ENCODE peak calls at places on chromosomes 7 and 10, in eight cellular contexts. T, L, I, S, V, Y, Q and H are unnamed samples.

GRCh38 chr7:27154369-27154768 is 2.0 kb upstream of the HOXA3 start:
- DNase-seq in I (no peak), Q (no peak), S (no peak), V (no peak), Y (no peak), L (no peak), T (no peak), H (no peak)

GRCh38 chr7:105691692-105692564 is 110.6 kb upstream of the EFCAB10 start:
- DNase-seq in I (peak), S (no peak), V (no peak), T (peak), Q (peak), Y (no peak), L (peak), H (peak)

GRCh38 chr10:127527320-127527719 is 21.8 kb upstream of the NPS start:
- DNase-seq in T (no peak), Q (no peak), L (no peak), I (no peak), S (no peak), V (no peak), Y (no peak), H (no peak)

GRCh38 chr7:24702674-24703235 is 54.5 kb downstream of the GSDME start:
- DNase-seq in L (no peak), V (no peak), I (peak), Y (no peak), Q (no peak), S (no peak), T (no peak), H (no peak)

GRCh38 chr10:131127610-131128009 is 183.9 kb downstream of the TCERG1L start:
- DNase-seq in T (no peak), L (no peak), Y (no peak), Q (no peak), V (no peak), I (no peak), S (no peak), H (no peak)

GRCh38 chr10:47357911-47358310 is 9.7 kb downstream of the RBP3 start:
- DNase-seq in Q (no peak), L (no peak), Y (no peak), I (no peak), S (no peak), V (no peak), T (no peak), H (no peak)

GRCh38 chr10:132906836-132907235 is 35.5 kb downstream of the CFAP46 start:
- DNase-seq in Y (no peak), I (no peak), Q (no peak), V (no peak), L (no peak), T (no peak), S (no peak), H (no peak)

GRCh38 chr7:75938921-75939320 is 24.0 kb downstream of the POR start:
- DNase-seq in S (no peak), T (no peak), I (no peak), Y (no peak), V (no peak), Q (no peak), L (no peak), H (no peak)

GRCh38 chr7:75584385-75584784 is 92.3 kb downstream of the SPDYE5 start:
- DNase-seq in Y (no peak), L (no peak), Q (no peak), S (no peak), V (no peak), T (no peak), I (no peak), H (peak)